ENCODE peak calls at places on chromosomes 4 and X, in seven cellular contexts. One of them, this sample, is unnamed. For H3K4me1 and H3K9me3, the result is how much of the 10 kb centered on the place peaks cover.

GRCh38 chrX:15977644-15978043 is 123.0 kb upstream of the AP1S2 start:
- DNase-seq in right lobe of liver: no peak
- DNase-seq in esophagus squamous epithelium: no peak
- DNase-seq in stomach: no peak
- DNase-seq in A549: no peak
- DNase-seq in K562: peak
- DNase-seq in transverse colon: no peak
- DNase-seq in this sample: no peak

GRCh38 chr4:85092536-85092935 is 126.0 kb upstream of the WDFY3 start:
- DNase-seq in K562: no peak
- DNase-seq in A549: no peak
- DNase-seq in esophagus squamous epithelium: no peak
- DNase-seq in right lobe of liver: no peak
- DNase-seq in stomach: no peak
- DNase-seq in transverse colon: no peak
- DNase-seq in this sample: no peak

GRCh38 chr4:74453846-74454742 is 9.2 kb downstream of the AREG start:
- DNase-seq in transverse colon: no peak
- DNase-seq in right lobe of liver: no peak
- DNase-seq in stomach: no peak
- DNase-seq in A549: no peak
- DNase-seq in K562: no peak
- DNase-seq in esophagus squamous epithelium: no peak
- DNase-seq in this sample: no peak

GRCh38 chr4:173525118-173526033 is 4.7 kb downstream of the HAND2 start:
- DNase-seq in K562: no peak
- DNase-seq in transverse colon: no peak
- DNase-seq in esophagus squamous epithelium: no peak
- DNase-seq in right lobe of liver: no peak
- DNase-seq in A549: no peak
- DNase-seq in stomach: no peak
- DNase-seq in this sample: no peak

GRCh38 chr4:54607521-54607920 is 50.2 kb upstream of the KIT start:
- DNase-seq in transverse colon: no peak
- DNase-seq in right lobe of liver: no peak
- DNase-seq in esophagus squamous epithelium: no peak
- DNase-seq in K562: no peak
- DNase-seq in A549: no peak
- DNase-seq in stomach: no peak
- DNase-seq in this sample: no peak

GRCh38 chrX:17732138-17732783 is 5.0 kb upstream of the SCML1 start:
- DNase-seq in stomach: no peak
- DNase-seq in esophagus squamous epithelium: no peak
- DNase-seq in K562: no peak
- DNase-seq in transverse colon: no peak
- DNase-seq in A549: no peak
- DNase-seq in right lobe of liver: no peak
- DNase-seq in this sample: no peak

GRCh38 chr4:5760246-5760645 is 49.2 kb downstream of the EVC start:
- DNase-seq in right lobe of liver: no peak
- DNase-seq in esophagus squamous epithelium: no peak
- DNase-seq in K562: no peak
- DNase-seq in A549: no peak
- DNase-seq in stomach: no peak
- DNase-seq in transverse colon: no peak
- DNase-seq in this sample: no peak

GRCh38 chr4:2363056-2363719 is 55.3 kb downstream of the ZFYVE28 start:
- DNase-seq in esophagus squamous epithelium: no peak
- DNase-seq in right lobe of liver: peak
- DNase-seq in stomach: peak
- DNase-seq in A549: no peak
- DNase-seq in K562: no peak
- DNase-seq in transverse colon: no peak
- DNase-seq in this sample: peak

GRCh38 chr4:3316146-3316545 is 23.3 kb downstream of the RGS12 start:
- DNase-seq in right lobe of liver: peak
- DNase-seq in transverse colon: no peak
- DNase-seq in esophagus squamous epithelium: no peak
- DNase-seq in K562: no peak
- DNase-seq in stomach: no peak
- DNase-seq in A549: no peak
- DNase-seq in this sample: no peak

GRCh38 chr4:1466034-1466960 is 60.1 kb upstream of the NKX1-1 start:
- DNase-seq in K562: no peak
- DNase-seq in esophagus squamous epithelium: no peak
- DNase-seq in transverse colon: no peak
- DNase-seq in A549: no peak
- DNase-seq in right lobe of liver: peak
- DNase-seq in stomach: no peak
- DNase-seq in this sample: no peak

GRCh38 chr4:8419222-8420041 is 21.1 kb downstream of the ACOX3 start:
- DNase-seq in A549: peak
- DNase-seq in transverse colon: no peak
- DNase-seq in stomach: no peak
- DNase-seq in right lobe of liver: no peak
- DNase-seq in K562: no peak
- DNase-seq in esophagus squamous epithelium: no peak
- DNase-seq in this sample: peak

GRCh38 chrX:132063862-132064261 is 40.8 kb downstream of the STK26 start:
- DNase-seq in esophagus squamous epithelium: no peak
- DNase-seq in stomach: no peak
- DNase-seq in K562: no peak
- DNase-seq in right lobe of liver: no peak
- DNase-seq in transverse colon: no peak
- DNase-seq in A549: no peak
- DNase-seq in this sample: no peak

GRCh38 chr4:70874268-70875156 is 27.7 kb upstream of the MOB1B start:
- DNase-seq in right lobe of liver: no peak
- DNase-seq in transverse colon: no peak
- DNase-seq in A549: no peak
- DNase-seq in K562: no peak
- DNase-seq in stomach: no peak
- DNase-seq in esophagus squamous epithelium: no peak
- DNase-seq in this sample: no peak

GRCh38 chrX:55488559-55489314 is 911 bp downstream of the USP51 start:
- DNase-seq in right lobe of liver: peak
- DNase-seq in A549: peak
- DNase-seq in K562: peak
- DNase-seq in esophagus squamous epithelium: peak
- DNase-seq in transverse colon: peak
- DNase-seq in stomach: peak
- DNase-seq in this sample: peak

GRCh38 chr4:1232661-1233621 is 16.0 kb downstream of the CTBP1 start:
- DNase-seq in A549: no peak
- DNase-seq in stomach: no peak
- DNase-seq in K562: no peak
- DNase-seq in transverse colon: no peak
- DNase-seq in esophagus squamous epithelium: no peak
- DNase-seq in right lobe of liver: no peak
- DNase-seq in this sample: no peak

GRCh38 chrX:80021611-80022010 is 7.1 kb downstream of the TBX22 start:
- DNase-seq in stomach: no peak
- DNase-seq in A549: no peak
- DNase-seq in esophagus squamous epithelium: no peak
- DNase-seq in transverse colon: no peak
- DNase-seq in K562: no peak
- DNase-seq in right lobe of liver: no peak
- DNase-seq in this sample: peak

GRCh38 chr4:102416765-102417164 is 71.5 kb upstream of the SLC39A8 start:
- DNase-seq in A549: no peak
- DNase-seq in esophagus squamous epithelium: no peak
- DNase-seq in transverse colon: no peak
- DNase-seq in stomach: no peak
- DNase-seq in K562: no peak
- DNase-seq in right lobe of liver: no peak
- DNase-seq in this sample: no peak

GRCh38 chr4:107130157-107130556 is 94.0 kb upstream of the DKK2 start:
- DNase-seq in A549: no peak
- DNase-seq in K562: no peak
- DNase-seq in stomach: no peak
- DNase-seq in transverse colon: no peak
- DNase-seq in right lobe of liver: no peak
- DNase-seq in esophagus squamous epithelium: no peak
- DNase-seq in this sample: no peak

GRCh38 chrX:13404364-13404763 is 84.5 kb upstream of the ATXN3L start:
- DNase-seq in A549: no peak
- DNase-seq in esophagus squamous epithelium: no peak
- DNase-seq in K562: no peak
- DNase-seq in right lobe of liver: no peak
- DNase-seq in transverse colon: no peak
- DNase-seq in stomach: no peak
- DNase-seq in this sample: no peak

GRCh38 chr4:118279328-118279727 is 73.5 kb downstream of the PRSS12 start:
- DNase-seq in A549: no peak
- DNase-seq in transverse colon: no peak
- DNase-seq in K562: no peak
- DNase-seq in esophagus squamous epithelium: no peak
- DNase-seq in stomach: no peak
- DNase-seq in right lobe of liver: no peak
- DNase-seq in this sample: no peak

GRCh38 chrX:3968749-3969148 is 255.3 kb upstream of the PRKX start:
- DNase-seq in stomach: no peak
- DNase-seq in right lobe of liver: no peak
- DNase-seq in transverse colon: no peak
- DNase-seq in esophagus squamous epithelium: no peak
- DNase-seq in K562: no peak
- DNase-seq in A549: no peak
- DNase-seq in this sample: no peak

GRCh38 chr4:175770555-175770954 is 41.5 kb downstream of the GPM6A start:
- DNase-seq in K562: no peak
- DNase-seq in right lobe of liver: no peak
- DNase-seq in stomach: no peak
- DNase-seq in esophagus squamous epithelium: no peak
- DNase-seq in transverse colon: no peak
- DNase-seq in A549: peak
- DNase-seq in this sample: no peak

GRCh38 chrX:20838477-20838876 is 535.7 kb upstream of the CNKSR2 start:
- DNase-seq in esophagus squamous epithelium: no peak
- DNase-seq in stomach: no peak
- DNase-seq in K562: no peak
- DNase-seq in A549: no peak
- DNase-seq in right lobe of liver: no peak
- DNase-seq in transverse colon: no peak
- DNase-seq in this sample: no peak

GRCh38 chr4:21763865-21764264 is 184.7 kb downstream of the KCNIP4 start:
- DNase-seq in esophagus squamous epithelium: no peak
- DNase-seq in K562: no peak
- DNase-seq in A549: no peak
- DNase-seq in stomach: no peak
- DNase-seq in transverse colon: no peak
- DNase-seq in right lobe of liver: no peak
- DNase-seq in this sample: no peak
- H3K4me1 ChIP-seq in esophagus squamous epithelium: under half
- H3K4me1 ChIP-seq in K562: under half
- H3K4me1 ChIP-seq in A549: under half
- H3K4me1 ChIP-seq in stomach: under half
- H3K4me1 ChIP-seq in transverse colon: under half
- H3K4me1 ChIP-seq in right lobe of liver: under half
- H3K4me1 ChIP-seq in this sample: under half

DNA sequence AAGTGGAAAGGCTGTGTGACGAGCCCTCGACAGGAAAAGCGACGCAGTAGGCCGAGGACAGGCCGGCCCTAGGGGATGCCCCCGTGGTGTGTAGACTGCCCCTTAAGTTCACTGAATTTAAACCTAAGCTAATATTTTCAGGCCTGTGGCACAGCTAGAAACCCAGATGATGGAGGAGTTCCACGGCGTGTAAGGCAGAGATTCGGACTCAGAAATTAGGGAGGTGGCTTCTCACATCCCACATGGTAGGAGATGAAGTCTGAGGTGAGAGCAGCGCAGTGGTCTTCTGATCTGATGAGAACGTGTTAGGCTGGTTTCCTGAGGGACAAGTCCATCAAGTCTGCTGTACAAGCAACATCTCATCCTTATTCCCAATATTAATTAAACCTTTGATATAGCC is 7.8 kb downstream of the LRP2BP start:
- DNase-seq in right lobe of liver: no peak
- DNase-seq in K562: no peak
- DNase-seq in stomach: no peak
- DNase-seq in esophagus squamous epithelium: no peak
- DNase-seq in transverse colon: no peak
- DNase-seq in A549: no peak
- DNase-seq in this sample: no peak
- TF ChIP-seq POLR2A in right lobe of liver: no peak
- TF ChIP-seq POLR2A in K562: no peak
- TF ChIP-seq POLR2A in stomach: no peak
- TF ChIP-seq POLR2A in esophagus squamous epithelium: no peak
- TF ChIP-seq POLR2A in transverse colon: no peak
- TF ChIP-seq POLR2A in A549: no peak
- TF ChIP-seq POLR2A in this sample: no peak

GRCh38 chr4:125060376-125060775 is 254.4 kb upstream of the FAT4 start:
- DNase-seq in right lobe of liver: no peak
- DNase-seq in K562: no peak
- DNase-seq in esophagus squamous epithelium: no peak
- DNase-seq in A549: no peak
- DNase-seq in stomach: no peak
- DNase-seq in transverse colon: no peak
- DNase-seq in this sample: no peak
- H3K9me3 ChIP-seq in right lobe of liver: under half
- H3K9me3 ChIP-seq in K562: under half
- H3K9me3 ChIP-seq in esophagus squamous epithelium: under half
- H3K9me3 ChIP-seq in A549: under half
- H3K9me3 ChIP-seq in stomach: under half
- H3K9me3 ChIP-seq in transverse colon: under half
- H3K9me3 ChIP-seq in this sample: under half

GRCh38 chr4:87130482-87130881 is 89.9 kb downstream of the KLHL8 start:
- DNase-seq in A549: no peak
- DNase-seq in K562: no peak
- DNase-seq in stomach: no peak
- DNase-seq in right lobe of liver: no peak
- DNase-seq in transverse colon: no peak
- DNase-seq in esophagus squamous epithelium: no peak
- DNase-seq in this sample: no peak

GRCh38 chr4:87130985-87131753 is 89.2 kb downstream of the KLHL8 start:
- DNase-seq in A549: peak
- DNase-seq in right lobe of liver: no peak
- DNase-seq in K562: no peak
- DNase-seq in stomach: no peak
- DNase-seq in transverse colon: no peak
- DNase-seq in esophagus squamous epithelium: no peak
- DNase-seq in this sample: peak

GRCh38 chr4:87133183-87133582 is 87.2 kb downstream of the KLHL8 start:
- DNase-seq in A549: no peak
- DNase-seq in esophagus squamous epithelium: no peak
- DNase-seq in transverse colon: no peak
- DNase-seq in stomach: no peak
- DNase-seq in right lobe of liver: no peak
- DNase-seq in K562: no peak
- DNase-seq in this sample: no peak

GRCh38 chr4:87134122-87134521 is 86.3 kb downstream of the KLHL8 start:
- DNase-seq in esophagus squamous epithelium: no peak
- DNase-seq in right lobe of liver: no peak
- DNase-seq in stomach: no peak
- DNase-seq in A549: no peak
- DNase-seq in transverse colon: no peak
- DNase-seq in K562: no peak
- DNase-seq in this sample: no peak

DNA sequence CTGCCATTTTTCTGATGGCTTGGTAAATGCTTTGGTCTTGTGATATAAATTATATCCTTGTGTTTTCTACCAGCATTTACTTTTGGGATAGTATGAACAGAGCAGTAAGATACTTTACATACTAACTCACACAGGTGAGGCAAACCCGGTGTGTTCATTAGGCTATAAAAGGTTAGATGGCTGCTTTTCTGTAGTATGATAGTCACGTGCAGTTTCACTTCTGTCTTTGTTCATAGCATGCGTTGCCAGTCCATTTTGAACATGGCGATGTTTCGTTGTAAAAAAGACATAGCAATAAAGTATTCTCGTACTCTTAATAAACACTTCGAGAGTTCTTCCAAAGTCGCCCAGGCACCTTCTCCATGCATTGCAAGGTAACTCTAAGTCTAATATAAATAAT is 88.4 kb downstream of the KLHL8 start:
- DNase-seq in transverse colon: no peak
- DNase-seq in stomach: no peak
- DNase-seq in K562: no peak
- DNase-seq in A549: no peak
- DNase-seq in esophagus squamous epithelium: no peak
- DNase-seq in right lobe of liver: no peak
- DNase-seq in this sample: no peak
- H3K4me1 ChIP-seq in transverse colon: under half
- H3K4me1 ChIP-seq in stomach: under half
- H3K4me1 ChIP-seq in K562: under half
- H3K4me1 ChIP-seq in A549: under half
- H3K4me1 ChIP-seq in esophagus squamous epithelium: under half
- H3K4me1 ChIP-seq in right lobe of liver: under half
- H3K4me1 ChIP-seq in this sample: under half